ENCODE peak calls at places on chromosomes 2 and 18, in ten cellular contexts. V is EH; A is sigmoid colon; I is B cell; Y is activated T-helper 1 cell treated with anti-CD3 and anti-CD28 coated beads, Interleukin-12 subunit alpha, Interleukin-12 subunit beta, Interleukin-2, Interleukin-4 antibody, amounts not matched to agents 30 ng/mL and 10 ng/mL and 1 ng/mL, durations not matched to agents 14 hours and 24 hours and 36 hours; G is effector CD4-positive, alpha-beta T cell; K is activated T-cell treated with anti-CD3 and anti-CD28 coated beads, Interleukin-2, amount 50 U/mL, for 48 hours; C is tibial artery; Q is mesenchymal stem cell; X is activated naive CD4-positive, alpha-beta T cell. M is an unnamed sample.
A peak's percentile ranks its signal among the peaks of the same experiment; 100 is the strongest.

GRCh38 chr2:238285653-238286082 is 2.7 kb downstream of the PER2 start:
- DNase-seq in V (peak; percentile 98), A (peak; percentile 96), I (no peak), Y (no peak), G (no peak), K (no peak), C (peak; percentile 96), Q (peak; percentile 99), X (no peak), M (peak; percentile 27)

GRCh38 chr2:9347411-9347853 is 75.9 kb downstream of the ITGB1BP1 start:
- DNase-seq in V (peak; percentile 30), A (peak; percentile 91), I (no peak), Y (no peak), G (no peak), K (no peak), C (peak; percentile 90), Q (peak; percentile 13), X (no peak), M (no peak)

GRCh38 chr2:170411660-170412059 is 233.7 kb downstream of the MYO3B start:
- DNase-seq in V (no peak), A (no peak), I (no peak), Y (no peak), G (no peak), K (no peak), C (no peak), Q (no peak), X (no peak), M (no peak)

GRCh38 chr18:26493021-26493420 is 55.3 kb downstream of the KCTD1 start:
- DNase-seq in V (peak; percentile 51), A (no peak), I (no peak), Y (no peak), G (no peak), K (no peak), C (no peak), Q (no peak), X (no peak), M (no peak)

GRCh38 chr2:6384341-6384740 is 481.4 kb downstream of the CMPK2 start:
- DNase-seq in V (no peak), A (no peak), I (no peak), Y (no peak), G (no peak), K (no peak), C (no peak), Q (no peak), X (no peak), M (no peak)

GRCh38 chr2:48601349-48601748 is 16.3 kb upstream of the GTF2A1L start:
- DNase-seq in V (no peak), A (no peak), I (no peak), Y (no peak), G (no peak), K (peak; percentile 22), C (no peak), Q (peak; percentile 6), X (no peak), M (peak; percentile 20)

GRCh38 chr2:20580690-20581437 is 70.0 kb downstream of the HS1BP3 start:
- DNase-seq in V (no peak), A (peak; percentile 61), I (no peak), Y (no peak), G (no peak), K (no peak), C (no peak), Q (no peak), X (no peak), M (no peak)

GRCh38 chr2:229582151-229582550 is 132.2 kb downstream of the DNER start:
- DNase-seq in V (no peak), A (peak; percentile 76), I (no peak), Y (no peak), G (no peak), K (no peak), C (no peak), Q (no peak), X (no peak), M (no peak)

GRCh38 chr2:197165020-197165419 is 145.6 kb downstream of the ANKRD44 start:
- DNase-seq in V (no peak), A (no peak), I (no peak), Y (no peak), G (no peak), K (no peak), C (no peak), Q (no peak), X (no peak), M (no peak)

GRCh38 chr2:111036042-111036441 is 84.7 kb upstream of the BCL2L11 start:
- DNase-seq in V (no peak), A (no peak), I (no peak), Y (no peak), G (no peak), K (no peak), C (no peak), Q (no peak), X (no peak), M (no peak)

GRCh38 chr18:62324917-62325805 is at the start of gene TNFRSF11A:
- DNase-seq in V (no peak), A (no peak), I (peak; percentile 79), Y (peak; percentile 62), G (peak; percentile 33), K (peak; percentile 83), C (no peak), Q (peak; percentile 4), X (peak; percentile 19), M (peak; percentile 76)

GRCh38 chr2:169012812-169013627 is 18.1 kb downstream of the ABCB11 start:
- DNase-seq in V (peak; percentile 8), A (no peak), I (no peak), Y (no peak), G (no peak), K (no peak), C (no peak), Q (no peak), X (no peak), M (no peak)

GRCh38 chr2:39913648-39914456 is 134.8 kb upstream of the THUMPD2 start:
- DNase-seq in V (peak; percentile 83), A (no peak), I (peak; percentile 46), Y (no peak), G (no peak), K (no peak), C (no peak), Q (peak; percentile 75), X (no peak), M (peak; percentile 50)

GRCh38 chr18:35131387-35132283 is 90.4 kb downstream of the MAPRE2 start:
- DNase-seq in V (peak; percentile 11), A (no peak), I (no peak), Y (no peak), G (no peak), K (no peak), C (no peak), Q (no peak), X (no peak), M (no peak)

GRCh38 chr2:126889501-126890135 is 9.1 kb upstream of the TEX51 start:
- DNase-seq in V (no peak), A (no peak), I (no peak), Y (no peak), G (no peak), K (no peak), C (no peak), Q (no peak), X (no peak), M (no peak)

GRCh38 chr2:112201706-112202430 is 53.0 kb downstream of the ZC3H8 start:
- DNase-seq in V (no peak), A (no peak), I (no peak), Y (no peak), G (no peak), K (no peak), C (no peak), Q (no peak), X (no peak), M (no peak)

GRCh38 chr18:35042389-35043066 is 1.3 kb downstream of the MAPRE2 start:
- DNase-seq in V (peak; percentile 29), A (no peak), I (peak; percentile 43), Y (no peak), G (peak; percentile 11), K (no peak), C (no peak), Q (peak; percentile 29), X (no peak), M (no peak)

GRCh38 chr18:12911025-12911927 is 27.2 kb upstream of the PTPN2 start:
- DNase-seq in V (no peak), A (no peak), I (peak; percentile 75), Y (peak; percentile 40), G (peak; percentile 30), K (peak; percentile 77), C (no peak), Q (no peak), X (peak; percentile 34), M (no peak)

GRCh38 chr18:939167-939566 is 34.5 kb downstream of the ADCYAP1 start:
- DNase-seq in V (peak; percentile 11), A (no peak), I (no peak), Y (no peak), G (no peak), K (no peak), C (no peak), Q (no peak), X (no peak), M (no peak)

GRCh38 chr2:154240921-154241379 is 369.2 kb downstream of the GALNT13 start:
- DNase-seq in V (no peak), A (no peak), I (no peak), Y (no peak), G (no peak), K (no peak), C (no peak), Q (no peak), X (no peak), M (no peak)

GRCh38 chr2:152409691-152410597 is 75.0 kb downstream of the FMNL2 start:
- DNase-seq in V (no peak), A (no peak), I (no peak), Y (no peak), G (no peak), K (no peak), C (no peak), Q (no peak), X (no peak), M (no peak)

GRCh38 chr2:14348247-14348646 is 284.3 kb upstream of the LRATD1 start:
- DNase-seq in V (no peak), A (no peak), I (no peak), Y (no peak), G (no peak), K (no peak), C (no peak), Q (no peak), X (no peak), M (no peak)

GRCh38 chr2:36812196-36812595 is 115.7 kb downstream of the VIT start:
- DNase-seq in V (no peak), A (no peak), I (no peak), Y (no peak), G (no peak), K (no peak), C (no peak), Q (no peak), X (no peak), M (peak; percentile 23)

GRCh38 chr2:88627856-88628568 is 748 bp upstream of the EIF2AK3 start:
- DNase-seq in V (peak; percentile 98), A (peak; percentile 98), I (peak; percentile 90), Y (peak; percentile 82), G (peak; percentile 73), K (peak; percentile 90), C (peak; percentile 97), Q (peak; percentile 99), X (peak; percentile 65), M (peak; percentile 68)

GRCh38 chr2:238162516-238163441 is 4.0 kb downstream of the ERFE start:
- DNase-seq in V (peak; percentile 50), A (no peak), I (no peak), Y (no peak), G (no peak), K (no peak), C (peak; percentile 16), Q (peak; percentile 32), X (no peak), M (no peak)

GRCh38 chr18:45521777-45522176 is 93.5 kb upstream of the SLC14A2 start:
- DNase-seq in V (peak; percentile 67), A (no peak), I (no peak), Y (no peak), G (no peak), K (no peak), C (peak; percentile 76), Q (no peak), X (no peak), M (no peak)

GRCh38 chr2:208407667-208408066 is 1.1 kb downstream of the PTH2R start:
- DNase-seq in V (peak; percentile 6), A (no peak), I (peak; percentile 5), Y (no peak), G (no peak), K (no peak), C (no peak), Q (no peak), X (no peak), M (peak; percentile 36)

GRCh38 chr2:202056611-202057010 is 16.4 kb upstream of the KIAA2012 start:
- DNase-seq in V (peak; percentile 28), A (no peak), I (no peak), Y (no peak), G (no peak), K (no peak), C (no peak), Q (peak; percentile 28), X (no peak), M (no peak)